ENCODE peak calls at places on chromosome 19, in four cellular contexts. One of them, this sample, is unnamed.

GRCh38 chr19:50664204-50664603 is 15.0 kb downstream of the C19orf81 start:
- DNase-seq in left ventricle myocardium inferior: no peak
- DNase-seq in breast epithelium: no peak
- DNase-seq in cardiac muscle cell: no peak
- DNase-seq in this sample: no peak

GRCh38 chr19:18475004-18475453 is 37.1 kb upstream of the ISYNA1 start:
- DNase-seq in breast epithelium: no peak
- DNase-seq in cardiac muscle cell: no peak
- DNase-seq in left ventricle myocardium inferior: no peak
- DNase-seq in this sample: no peak

GRCh38 chr19:3720533-3720917 is 12.3 kb downstream of the TJP3 start:
- DNase-seq in left ventricle myocardium inferior: no peak
- DNase-seq in breast epithelium: no peak
- DNase-seq in cardiac muscle cell: no peak
- DNase-seq in this sample: no peak

GRCh38 chr19:23420824-23421223 is 25.6 kb upstream of the ZNF91 start:
- DNase-seq in left ventricle myocardium inferior: no peak
- DNase-seq in cardiac muscle cell: no peak
- DNase-seq in breast epithelium: no peak
- DNase-seq in this sample: no peak

GRCh38 chr19:8210660-8211101 is 1.5 kb downstream of the CERS4 start:
- DNase-seq in left ventricle myocardium inferior: no peak
- DNase-seq in cardiac muscle cell: no peak
- DNase-seq in breast epithelium: no peak
- DNase-seq in this sample: no peak

GRCh38 chr19:41795031-41795461 is 1.3 kb upstream of the CEACAM3 start:
- DNase-seq in cardiac muscle cell: peak; percentile 41
- DNase-seq in left ventricle myocardium inferior: no peak
- DNase-seq in breast epithelium: no peak
- DNase-seq in this sample: peak; percentile 72

GRCh38 chr19:56142087-56142787 is 1.1 kb downstream of the ZNF444 start:
- DNase-seq in left ventricle myocardium inferior: no peak
- DNase-seq in breast epithelium: peak; percentile 67
- DNase-seq in cardiac muscle cell: no peak
- DNase-seq in this sample: no peak

GRCh38 chr19:13097331-13098258 is 5.1 kb downstream of the LYL1 start:
- DNase-seq in left ventricle myocardium inferior: no peak
- DNase-seq in breast epithelium: no peak
- DNase-seq in cardiac muscle cell: no peak
- DNase-seq in this sample: no peak

GRCh38 chr19:3945838-3946237 is 13.0 kb downstream of the NMRK2 start:
- DNase-seq in breast epithelium: no peak
- DNase-seq in cardiac muscle cell: peak; percentile 38
- DNase-seq in left ventricle myocardium inferior: no peak
- DNase-seq in this sample: no peak

GRCh38 chr19:18428837-18429674 is 8.9 kb downstream of the ISYNA1 start:
- DNase-seq in left ventricle myocardium inferior: peak; percentile 72
- DNase-seq in breast epithelium: no peak
- DNase-seq in cardiac muscle cell: peak; percentile 82
- DNase-seq in this sample: peak; percentile 75

GRCh38 chr19:45070861-45071544 is 5.3 kb downstream of the ZNF296 start:
- DNase-seq in left ventricle myocardium inferior: no peak
- DNase-seq in cardiac muscle cell: no peak
- DNase-seq in breast epithelium: peak; percentile 93
- DNase-seq in this sample: no peak

GRCh38 chr19:12956446-12957388 is at the start of gene GADD45GIP1:
- DNase-seq in cardiac muscle cell: peak; percentile 86
- DNase-seq in breast epithelium: peak; percentile 77
- DNase-seq in left ventricle myocardium inferior: peak; percentile 83
- DNase-seq in this sample: peak; percentile 76

GRCh38 chr19:11887618-11888531 is at the start of gene ZNF69:
- DNase-seq in breast epithelium: peak; percentile 78
- DNase-seq in cardiac muscle cell: peak; percentile 82
- DNase-seq in left ventricle myocardium inferior: peak; percentile 93
- DNase-seq in this sample: peak; percentile 75

GRCh38 chr19:472005-472858 is 11.4 kb upstream of the SHC2 start:
- DNase-seq in left ventricle myocardium inferior: no peak
- DNase-seq in cardiac muscle cell: no peak
- DNase-seq in breast epithelium: no peak
- DNase-seq in this sample: no peak

GRCh38 chr19:35253316-35254286 is 4.8 kb downstream of the LSR start:
- DNase-seq in cardiac muscle cell: no peak
- DNase-seq in breast epithelium: no peak
- DNase-seq in left ventricle myocardium inferior: no peak
- DNase-seq in this sample: no peak

GRCh38 chr19:679418-680286 is 3.5 kb downstream of the FSTL3 start:
- DNase-seq in breast epithelium: peak; percentile 55
- DNase-seq in left ventricle myocardium inferior: peak; percentile 71
- DNase-seq in cardiac muscle cell: peak; percentile 89
- DNase-seq in this sample: peak; percentile 64

GRCh38 chr19:12318782-12319413 is 14.5 kb downstream of the ZNF563 start:
- DNase-seq in cardiac muscle cell: no peak
- DNase-seq in breast epithelium: no peak
- DNase-seq in left ventricle myocardium inferior: no peak
- DNase-seq in this sample: no peak

GRCh38 chr19:17255150-17255621 is 9.4 kb downstream of the USHBP1 start:
- DNase-seq in breast epithelium: no peak
- DNase-seq in left ventricle myocardium inferior: no peak
- DNase-seq in cardiac muscle cell: peak; percentile 60
- DNase-seq in this sample: no peak

GRCh38 chr19:10565028-10565566 is 713 bp downstream of the KRI1 start:
- DNase-seq in left ventricle myocardium inferior: no peak
- DNase-seq in breast epithelium: no peak
- DNase-seq in cardiac muscle cell: peak; percentile 49
- DNase-seq in this sample: peak; percentile 69

GRCh38 chr19:15464394-15465385 is at the start of gene RASAL3:
- DNase-seq in left ventricle myocardium inferior: no peak
- DNase-seq in cardiac muscle cell: peak; percentile 46
- DNase-seq in breast epithelium: no peak
- DNase-seq in this sample: peak; percentile 59

GRCh38 chr19:49546825-49547565 is 19.2 kb downstream of the RCN3 start:
- DNase-seq in cardiac muscle cell: peak; percentile 93
- DNase-seq in left ventricle myocardium inferior: no peak
- DNase-seq in breast epithelium: no peak
- DNase-seq in this sample: peak; percentile 74

GRCh38 chr19:8224394-8225145 is 15.4 kb downstream of the CERS4 start:
- DNase-seq in left ventricle myocardium inferior: peak; percentile 57
- DNase-seq in cardiac muscle cell: peak; percentile 30
- DNase-seq in breast epithelium: no peak
- DNase-seq in this sample: no peak

GRCh38 chr19:1292419-1293151 is 6.9 kb downstream of the EFNA2 start:
- DNase-seq in breast epithelium: no peak
- DNase-seq in cardiac muscle cell: no peak
- DNase-seq in left ventricle myocardium inferior: no peak
- DNase-seq in this sample: no peak

GRCh38 chr19:18086590-18087138 is at the start of gene IL12RB1:
- DNase-seq in cardiac muscle cell: no peak
- DNase-seq in left ventricle myocardium inferior: no peak
- DNase-seq in breast epithelium: no peak
- DNase-seq in this sample: peak; percentile 58

GRCh38 chr19:52748336-52748950 is 13.6 kb upstream of the ZNF611 start:
- DNase-seq in cardiac muscle cell: peak; percentile 67
- DNase-seq in breast epithelium: no peak
- DNase-seq in left ventricle myocardium inferior: no peak
- DNase-seq in this sample: no peak

GRCh38 chr19:30666301-30666803 is 294.2 kb downstream of the ZNF536 start:
- DNase-seq in cardiac muscle cell: peak; percentile 36
- DNase-seq in left ventricle myocardium inferior: no peak
- DNase-seq in breast epithelium: no peak
- DNase-seq in this sample: no peak

GRCh38 chr19:4575978-4576933 is 16.8 kb upstream of the SEMA6B start:
- DNase-seq in cardiac muscle cell: peak; percentile 81
- DNase-seq in breast epithelium: peak; percentile 66
- DNase-seq in left ventricle myocardium inferior: peak; percentile 68
- DNase-seq in this sample: peak; percentile 84

GRCh38 chr19:35801828-35802227 is 10.8 kb downstream of the PRODH2 start:
- DNase-seq in cardiac muscle cell: no peak
- DNase-seq in breast epithelium: no peak
- DNase-seq in left ventricle myocardium inferior: no peak
- DNase-seq in this sample: no peak

GRCh38 chr19:55117063-55117635 is 288 bp downstream of the PPP1R12C start:
- DNase-seq in cardiac muscle cell: no peak
- DNase-seq in breast epithelium: no peak
- DNase-seq in left ventricle myocardium inferior: no peak
- DNase-seq in this sample: no peak

GRCh38 chr19:16249826-16250434 is 52.2 kb downstream of the AP1M1 start:
- DNase-seq in cardiac muscle cell: peak; percentile 27
- DNase-seq in breast epithelium: no peak
- DNase-seq in left ventricle myocardium inferior: no peak
- DNase-seq in this sample: no peak

GRCh38 chr19:15241259-15241658 is 9.0 kb upstream of the EPHX3 start:
- DNase-seq in breast epithelium: no peak
- DNase-seq in left ventricle myocardium inferior: no peak
- DNase-seq in cardiac muscle cell: no peak
- DNase-seq in this sample: no peak

GRCh38 chr19:16066611-16067104 is 9.6 kb upstream of the TPM4 start:
- DNase-seq in left ventricle myocardium inferior: no peak
- DNase-seq in breast epithelium: no peak
- DNase-seq in cardiac muscle cell: peak; percentile 82
- DNase-seq in this sample: no peak

GRCh38 chr19:52191374-52191773 is 1.5 kb downstream of the PPP2R1A start:
- DNase-seq in left ventricle myocardium inferior: no peak
- DNase-seq in cardiac muscle cell: no peak
- DNase-seq in breast epithelium: no peak
- DNase-seq in this sample: no peak

GRCh38 chr19:40629346-40629745 is 28.2 kb downstream of the LTBP4 start:
- DNase-seq in breast epithelium: no peak
- DNase-seq in cardiac muscle cell: no peak
- DNase-seq in left ventricle myocardium inferior: no peak
- DNase-seq in this sample: no peak

This sample was measured in activated naive CD4-positive, alpha-beta T cell treated with anti-CD3 and anti-CD28 coated beads, Interleukin-2, amount 50 U/mL, for 72 hours.